ENCODE peak calls at places on chromosomes 4 and X, in eight cellular contexts. P is AG04450; Q is lower leg skin; L is T-helper 2 cell; S is stimulated activated effector memory CD8-positive, alpha-beta T cell treated with anti-CD3 and anti-CD28 coated beads, Interleukin-12 subunit alpha, Interleukin-12 subunit beta, amount 100 ng/mL, for 72 hours; X is HuH-7.5; D is amniotic stem cell; I is AG04449. B is an unnamed sample.

GRCh38 chrX:101595739-101596419 is 21.9 kb downstream of the ARMCX6 start:
- DNase-seq in P (peak), Q (peak), L (no peak), S (peak), X (peak), D (peak), I (no peak), B (no peak)

GRCh38 chr4:168569066-168569908 is 72.4 kb downstream of the PALLD start:
- DNase-seq in P (no peak), Q (no peak), L (no peak), S (no peak), X (peak), D (no peak), I (no peak), B (no peak)

GRCh38 chr4:96642486-96642885 is 802.6 kb downstream of the PDHA2 start:
- DNase-seq in P (no peak), Q (no peak), L (no peak), S (no peak), X (no peak), D (no peak), I (no peak), B (no peak)

GRCh38 chrX:37796302-37796701 is 16.4 kb downstream of the CYBB start:
- DNase-seq in P (no peak), Q (no peak), L (no peak), S (no peak), X (no peak), D (no peak), I (no peak), B (no peak)

GRCh38 chr4:188439641-188440311 is 300.5 kb downstream of the TRIML1 start:
- DNase-seq in P (no peak), Q (no peak), L (no peak), S (no peak), X (no peak), D (no peak), I (no peak), B (no peak)

GRCh38 chr4:123284166-123284565 is 112.4 kb upstream of the SPRY1 start:
- DNase-seq in P (no peak), Q (no peak), L (no peak), S (no peak), X (no peak), D (no peak), I (peak), B (no peak)

GRCh38 chr4:33400504-33400903 is 2680.3 kb downstream of the PCDH7 start:
- DNase-seq in P (no peak), Q (no peak), L (no peak), S (no peak), X (no peak), D (no peak), I (no peak), B (no peak)

GRCh38 chr4:125388653-125389052 is 73.9 kb downstream of the FAT4 start:
- DNase-seq in P (peak), Q (no peak), L (no peak), S (no peak), X (no peak), D (peak), I (peak), B (no peak)

GRCh38 chr4:168781884-168782283 is 228.2 kb downstream of the CBR4 start:
- DNase-seq in P (no peak), Q (no peak), L (no peak), S (no peak), X (no peak), D (no peak), I (no peak), B (no peak)